ENCODE peak calls at places on chromosomes 7 and 10, in five cellular contexts. A, D, N, E and T are unnamed samples.

GRCh38 chr7:36810476-36810875 is 86.2 kb upstream of the AOAH start:
- DNase-seq in A (no peak), D (no peak), N (no peak), E (peak; percentile 31), T (no peak)

GRCh38 chr10:110794808-110795207 is 76.9 kb upstream of the PDCD4 start:
- DNase-seq in A (no peak), D (no peak), N (no peak), E (no peak), T (no peak)

GRCh38 chr7:2159176-2159520 is 73.6 kb downstream of the MAD1L1 start:
- DNase-seq in A (no peak), D (no peak), N (no peak), E (no peak), T (no peak)

GRCh38 chr10:35387768-35388167 is 51.5 kb downstream of the CCNY start:
- DNase-seq in A (no peak), D (no peak), N (peak; percentile 50), E (no peak), T (no peak)

GRCh38 chr10:115706482-115707076 is 566.4 kb downstream of the GFRA1 start:
- DNase-seq in A (no peak), D (no peak), N (no peak), E (no peak), T (no peak)

GRCh38 chr10:33664070-33664469 is 329.6 kb upstream of the NRP1 start:
- DNase-seq in A (no peak), D (no peak), N (no peak), E (no peak), T (no peak)

GRCh38 chr7:115004121-115004520 is 82.2 kb downstream of the MDFIC start:
- DNase-seq in A (no peak), D (no peak), N (no peak), E (no peak), T (no peak)

GRCh38 chr7:30206942-30207341 is 72.2 kb downstream of the MTURN start:
- DNase-seq in A (no peak), D (no peak), N (no peak), E (peak; percentile 80), T (no peak)

GRCh38 chr10:16689227-16689626 is 128.0 kb downstream of the RSU1 start:
- DNase-seq in A (no peak), D (no peak), N (no peak), E (no peak), T (no peak)

GRCh38 chr10:31132681-31133239 is 101.1 kb upstream of the ZNF438 start:
- DNase-seq in A (no peak), D (no peak), N (no peak), E (no peak), T (no peak)

GRCh38 chr10:63627376-63627775 is 106.2 kb downstream of the REEP3 start:
- DNase-seq in A (no peak), D (no peak), N (no peak), E (no peak), T (no peak)

GRCh38 chr10:132572545-132572937 is 35.0 kb downstream of the INPP5A start:
- DNase-seq in A (no peak), D (no peak), N (no peak), E (no peak), T (no peak)

GRCh38 chr10:69774596-69774995 is 27.1 kb upstream of the COL13A1 start:
- DNase-seq in A (no peak), D (no peak), N (no peak), E (no peak), T (no peak)

GRCh38 chr7:17626215-17626614 is 314.1 kb downstream of the SNX13 start:
- DNase-seq in A (no peak), D (no peak), N (no peak), E (no peak), T (no peak)

GRCh38 chr10:43409385-43410109 is 561 bp upstream of the HNRNPF start:
- DNase-seq in A (no peak), D (no peak), N (no peak), E (no peak), T (no peak)

GRCh38 chr10:10826125-10826524 is 191.5 kb upstream of the CELF2 start:
- DNase-seq in A (no peak), D (no peak), N (no peak), E (no peak), T (no peak)

GRCh38 chr10:112375721-112376577 is 2.0 kb downstream of the ACSL5 start:
- DNase-seq in A (no peak), D (no peak), N (peak; percentile 48), E (no peak), T (peak; percentile 68)

GRCh38 chr10:59805043-59805442 is 51.8 kb upstream of the MRLN start:
- DNase-seq in A (peak; percentile 29), D (no peak), N (no peak), E (no peak), T (no peak)

GRCh38 chr10:59809644-59809974 is 56.4 kb upstream of the MRLN start:
- DNase-seq in A (no peak), D (no peak), N (no peak), E (no peak), T (no peak)

GRCh38 chr10:59804220-59804619 is 51.0 kb upstream of the MRLN start:
- DNase-seq in A (no peak), D (no peak), N (no peak), E (no peak), T (no peak)

GRCh38 chr10:59808896-59809643 is 55.8 kb upstream of the MRLN start:
- DNase-seq in A (peak; percentile 43), D (no peak), N (peak; percentile 28), E (no peak), T (no peak)

GRCh38 chr10:59807629-59808620 is 54.7 kb upstream of the MRLN start:
- DNase-seq in A (no peak), D (no peak), N (no peak), E (no peak), T (no peak)
- H3K4me1 ChIP-seq in A (no peaks in the 10 kb centered on the region), D (peaks cover 15% of the 10 kb centered on the region), N (no peaks in the 10 kb centered on the region), E (peaks cover 33% of the 10 kb centered on the region), T (no peaks in the 10 kb centered on the region)

DNA sequence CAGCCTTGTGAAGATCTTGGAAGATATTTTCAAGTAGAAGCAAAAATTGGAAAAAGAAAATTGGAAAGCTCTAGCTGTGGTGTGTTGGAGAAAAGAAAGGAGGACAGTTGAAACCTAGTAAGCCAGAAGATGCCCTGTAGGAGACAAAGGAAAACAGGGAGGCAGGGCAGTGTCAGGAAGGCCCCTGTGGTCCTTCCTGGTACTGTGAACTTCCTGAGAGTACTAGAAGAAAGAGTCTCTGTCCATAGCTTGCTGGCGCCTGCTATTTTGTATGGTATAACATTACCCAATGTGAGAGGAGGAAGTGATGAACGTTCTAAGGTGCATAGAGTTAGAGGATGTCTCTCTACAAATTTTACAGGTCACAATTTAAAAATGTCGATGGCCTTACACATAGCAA is 183.1 kb downstream of the CTTNBP2 start:
- DNase-seq in A (no peak), D (no peak), N (no peak), E (no peak), T (no peak)
- TF ChIP-seq POLR2A in A (no peak), D (no peak), N (no peak), E (no peak), T (no peak)

DNA sequence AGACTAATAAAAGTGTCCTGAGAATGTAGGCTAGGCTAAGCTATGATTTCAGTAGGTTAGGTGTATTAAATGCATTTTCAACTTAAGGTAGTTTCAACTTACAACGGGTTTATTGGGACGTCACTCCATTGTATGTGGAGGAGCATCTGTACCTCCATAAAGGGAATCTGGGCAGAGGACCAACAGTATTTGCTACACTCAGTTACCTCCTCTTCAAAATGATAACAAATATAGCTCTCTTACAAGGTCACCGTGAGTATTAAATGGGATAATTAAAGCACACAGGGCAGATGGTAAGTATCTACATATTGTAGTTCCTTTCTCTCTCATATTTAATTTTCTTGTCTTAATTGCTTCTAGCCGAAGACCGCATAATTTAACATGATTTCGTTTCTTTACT is 59.0 kb upstream of the FGL2 start:
- DNase-seq in A (no peak), D (no peak), N (no peak), E (no peak), T (no peak)
- H3K4me1 ChIP-seq in A (no peaks in the 10 kb centered on the region), D (no peaks in the 10 kb centered on the region), N (no peaks in the 10 kb centered on the region), E (peaks cover 8% of the 10 kb centered on the region), T (no peaks in the 10 kb centered on the region)

DNA sequence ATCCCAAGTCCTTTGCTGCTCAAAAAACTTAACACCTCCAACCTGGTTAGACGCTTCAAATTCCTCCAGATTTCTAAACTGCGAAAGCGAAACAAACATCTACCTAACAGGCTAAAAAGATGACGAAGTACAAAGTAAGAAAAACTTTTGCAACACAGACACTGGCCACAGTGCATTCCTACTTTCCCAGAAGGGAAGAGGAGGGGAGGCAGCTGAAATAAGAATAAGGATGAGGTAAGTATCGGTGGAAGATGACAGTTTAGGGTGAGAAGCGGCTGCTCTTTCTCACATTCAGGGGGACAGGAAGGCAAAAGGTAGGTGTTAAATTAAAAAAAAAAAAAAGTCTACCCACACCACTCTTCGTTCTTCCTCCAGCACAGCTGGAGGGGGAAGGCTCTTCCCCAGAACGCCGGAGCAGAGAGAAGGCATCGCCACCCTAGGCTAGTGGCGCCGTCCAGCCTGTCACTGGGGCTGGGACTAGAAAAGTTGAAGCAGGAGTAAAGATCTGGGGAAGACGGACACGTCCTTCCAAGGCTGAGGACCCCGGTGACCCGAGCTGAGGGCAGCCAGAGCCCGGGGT is 909 bp downstream of the DNAJC1 start:
- DNase-seq in A (no peak), D (no peak), N (no peak), E (no peak), T (no peak)
- TF ChIP-seq POLR2A in A (no peak), D (no peak), N (no peak), E (no peak), T (no peak)

DNA sequence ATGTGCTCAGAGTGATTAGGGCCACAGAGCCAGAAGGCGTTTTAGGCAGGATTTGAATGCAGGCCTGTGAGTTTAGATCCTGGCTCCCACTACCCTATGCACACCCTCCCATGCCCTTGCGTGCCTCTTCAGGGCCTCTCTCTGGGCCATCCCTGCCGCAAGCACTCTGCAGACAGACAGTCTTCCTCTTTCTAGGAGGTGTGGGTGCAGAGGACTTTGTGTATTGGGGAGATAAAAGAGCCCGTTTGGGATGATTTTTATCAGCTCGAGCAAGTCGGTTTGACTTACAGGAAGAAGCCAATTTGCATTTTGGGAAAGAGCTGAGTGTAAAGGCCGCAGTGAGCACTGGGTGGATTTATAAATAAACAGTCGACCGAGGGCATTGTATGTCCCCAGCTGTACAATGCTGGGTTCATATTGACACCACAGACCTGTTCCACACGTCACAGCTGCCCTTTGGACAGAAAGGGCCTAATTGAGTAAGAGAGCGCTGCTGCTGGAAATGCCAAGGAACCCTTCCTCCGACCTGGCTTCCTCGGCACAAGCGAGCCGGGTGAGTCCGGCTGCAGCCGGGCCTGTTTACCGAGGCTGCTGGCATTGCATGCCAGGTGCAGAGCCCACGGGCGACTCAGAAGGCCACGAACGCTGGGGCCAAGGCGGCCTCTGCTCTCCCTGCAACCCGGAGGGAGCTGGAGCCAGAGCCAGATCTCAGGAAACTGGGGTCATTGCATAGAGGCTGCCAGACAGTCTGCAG is 25.1 kb downstream of the ZMIZ1 start:
- DNase-seq in A (no peak), D (no peak), N (peak; percentile 39), E (no peak), T (no peak)
- H3K4me1 ChIP-seq in A (no peaks in the 10 kb centered on the region), D (peaks cover 100% of the 10 kb centered on the region), N (peaks cover 30% of the 10 kb centered on the region), E (peaks cover 100% of the 10 kb centered on the region), T (peaks cover 95% of the 10 kb centered on the region)

GRCh38 chr10:71439670-71440425 is 43.1 kb downstream of the CDH23 start:
- DNase-seq in A (no peak), D (no peak), N (no peak), E (no peak), T (no peak)
- TF ChIP-seq POLR2A in A (no peak), D (no peak), N (no peak), E (no peak), T (no peak)